ENCODE peak calls at places on chromosomes 12 and 14, in ten cellular contexts. P is stimulated activated CD4-positive, alpha-beta T cell treated with anti-CD3 and anti-CD28 coated beads, Interleukin-12 subunit alpha, Interleukin-12 subunit beta, amount 100 ng/mL, for 48 hours; T is GM13977; L is activated naive CD8-positive, alpha-beta T cell treated with anti-CD3 and anti-CD28 coated beads, Interleukin-2, amount 50 U/mL, for 24 hours; I is GM13976; M is BE2C; X is fibroblast of gingiva; N is activated CD8-positive, alpha-beta memory T cell treated with anti-CD3 and anti-CD28 coated beads, Interleukin-2, amount 50 U/mL, for 4 hours; H is frontal cortex; V is activated CD4-positive, alpha-beta T cell treated with anti-CD3 and anti-CD28 coated beads, Interleukin-2, amount 10 ng/mL, durations not matched to agents 7 days and 5 days. F is an unnamed sample.

GRCh38 chr12:90690120-90690519 is 264.9 kb downstream of the CCER1 start:
- DNase-seq in P (no peak), T (no peak), L (no peak), I (no peak), M (no peak), X (no peak), N (no peak), H (no peak), V (no peak), F (no peak)

GRCh38 chr14:74413622-74414021 is 12.4 kb downstream of the SYNDIG1L start:
- DNase-seq in P (no peak), T (no peak), L (no peak), I (no peak), M (no peak), X (no peak), N (no peak), H (no peak), V (no peak), F (peak)

GRCh38 chr14:89231426-89232113 is 185.5 kb downstream of the FOXN3 start:
- DNase-seq in P (no peak), T (no peak), L (no peak), I (no peak), M (no peak), X (no peak), N (no peak), H (no peak), V (no peak), F (no peak)

GRCh38 chr12:131755305-131756113 is 44.6 kb downstream of the SFSWAP start:
- DNase-seq in P (no peak), T (peak), L (no peak), I (peak), M (peak), X (no peak), N (no peak), H (no peak), V (peak), F (no peak)

GRCh38 chr12:98238513-98238912 is 276.9 kb upstream of the TMPO start:
- DNase-seq in P (no peak), T (no peak), L (no peak), I (no peak), M (no peak), X (peak), N (no peak), H (no peak), V (no peak), F (no peak)

GRCh38 chr12:12236896-12237295 is 29.9 kb downstream of the LRP6 start:
- DNase-seq in P (no peak), T (no peak), L (no peak), I (no peak), M (no peak), X (no peak), N (no peak), H (no peak), V (no peak), F (no peak)

GRCh38 chr12:1047898-1048660 is 57.1 kb downstream of the ERC1 start:
- DNase-seq in P (no peak), T (no peak), L (no peak), I (no peak), M (peak), X (peak), N (no peak), H (no peak), V (no peak), F (no peak)

GRCh38 chr12:52683575-52684300 is 3.5 kb upstream of the KRT1 start:
- DNase-seq in P (no peak), T (no peak), L (no peak), I (no peak), M (no peak), X (no peak), N (no peak), H (no peak), V (no peak), F (no peak)

GRCh38 chr12:94445662-94446061 is 14.0 kb downstream of the CEP83 start:
- DNase-seq in P (no peak), T (no peak), L (no peak), I (no peak), M (no peak), X (no peak), N (no peak), H (no peak), V (no peak), F (no peak)

GRCh38 chr14:90060965-90061848 is 587 bp upstream of the KCNK13 start:
- DNase-seq in P (no peak), T (peak), L (peak), I (peak), M (peak), X (no peak), N (no peak), H (peak), V (no peak), F (no peak)

GRCh38 chr12:130872179-130873096 is 572 bp downstream of the RAN start:
- DNase-seq in P (no peak), T (peak), L (peak), I (peak), M (peak), X (no peak), N (peak), H (peak), V (peak), F (peak)

GRCh38 chr12:42735869-42736361 is 146.4 kb upstream of the PRICKLE1 start:
- DNase-seq in P (no peak), T (no peak), L (no peak), I (no peak), M (peak), X (no peak), N (no peak), H (no peak), V (no peak), F (no peak)

GRCh38 chr12:108175310-108175709 is 46.2 kb downstream of the WSCD2 start:
- DNase-seq in P (no peak), T (no peak), L (no peak), I (no peak), M (no peak), X (no peak), N (no peak), H (no peak), V (no peak), F (no peak)

GRCh38 chr12:6821674-6822433 is at the start of gene GPR162:
- DNase-seq in P (no peak), T (no peak), L (no peak), I (no peak), M (peak), X (peak), N (no peak), H (no peak), V (no peak), F (no peak)

GRCh38 chr12:113325938-113326337 is 9.0 kb downstream of the SLC8B1 start:
- DNase-seq in P (no peak), T (no peak), L (no peak), I (no peak), M (no peak), X (peak), N (no peak), H (no peak), V (no peak), F (no peak)

GRCh38 chr14:88879016-88879415 is 54.6 kb downstream of the TTC8 start:
- DNase-seq in P (no peak), T (no peak), L (no peak), I (no peak), M (no peak), X (peak), N (no peak), H (no peak), V (no peak), F (no peak)

GRCh38 chr12:123896786-123897185 is 75.8 kb downstream of the CCDC92 start:
- DNase-seq in P (no peak), T (no peak), L (no peak), I (no peak), M (no peak), X (peak), N (no peak), H (no peak), V (no peak), F (no peak)

GRCh38 chr12:76311796-76312195 is 36.4 kb downstream of the BBS10 start:
- DNase-seq in P (no peak), T (no peak), L (no peak), I (no peak), M (no peak), X (peak), N (no peak), H (no peak), V (no peak), F (no peak)

GRCh38 chr12:99370742-99371141 is 276.8 kb upstream of the GARIN6 start:
- DNase-seq in P (no peak), T (no peak), L (no peak), I (no peak), M (no peak), X (no peak), N (no peak), H (no peak), V (no peak), F (no peak)

GRCh38 chr14:54682578-54682977 is 115.7 kb downstream of the SAMD4A start:
- DNase-seq in P (no peak), T (no peak), L (no peak), I (no peak), M (no peak), X (no peak), N (no peak), H (no peak), V (no peak), F (no peak)

GRCh38 chr12:107025691-107026090 is 38.7 kb upstream of the MTERF2 start:
- DNase-seq in P (no peak), T (no peak), L (no peak), I (no peak), M (no peak), X (no peak), N (no peak), H (no peak), V (no peak), F (no peak)

GRCh38 chr14:71582705-71583104 is 349.5 kb upstream of the RGS6 start:
- DNase-seq in P (no peak), T (no peak), L (no peak), I (no peak), M (no peak), X (peak), N (no peak), H (no peak), V (no peak), F (no peak)

GRCh38 chr12:1739368-1739767 is 48.5 kb downstream of the ADIPOR2 start:
- DNase-seq in P (no peak), T (no peak), L (no peak), I (no peak), M (no peak), X (no peak), N (no peak), H (no peak), V (no peak), F (no peak)

GRCh38 chr14:102275866-102276265 is 29.1 kb downstream of the MOK start:
- DNase-seq in P (no peak), T (no peak), L (no peak), I (no peak), M (no peak), X (no peak), N (no peak), H (no peak), V (no peak), F (no peak)

GRCh38 chr14:72576258-72576657 is 317.6 kb downstream of the DPF3 start:
- DNase-seq in P (no peak), T (no peak), L (no peak), I (no peak), M (no peak), X (no peak), N (no peak), H (no peak), V (no peak), F (no peak)

GRCh38 chr12:109666068-109666467 is 47.6 kb upstream of the FAM222A start:
- DNase-seq in P (no peak), T (no peak), L (no peak), I (no peak), M (no peak), X (no peak), N (no peak), H (no peak), V (no peak), F (no peak)

GRCh38 chr12:107231269-107231668 is 137.9 kb upstream of the CRY1 start:
- DNase-seq in P (no peak), T (no peak), L (no peak), I (no peak), M (no peak), X (no peak), N (no peak), H (no peak), V (no peak), F (no peak)

F was measured in natural killer cell treated with Interleukin-12 subunit alpha and Interleukin-12 subunit beta and Interleukin-15 and Interleukin-18, amount 100 ng/mL, for 72 hours.